ENCODE peak calls at places on chromosome 10, in four cellular contexts. P is DMS153, C is GF-D8, A is HT-29. K is an unnamed sample.

GRCh38 chr10:35600193-35600592 is 4.9 kb upstream of the GJD4 start:
- DNase-seq in A (no peak), C (no peak), P (no peak), K (peak)

GRCh38 chr10:14396441-14397048 is 65.8 kb upstream of the FRMD4A start:
- DNase-seq in P (no peak), C (no peak), A (no peak), K (peak)

GRCh38 chr10:11631890-11632587 is 20.6 kb upstream of the USP6NL start:
- DNase-seq in A (no peak), P (no peak), C (no peak), K (no peak)

GRCh38 chr10:46530249-46531186 is 25.9 kb downstream of the GPRIN2 start:
- DNase-seq in C (no peak), P (no peak), A (no peak), K (peak)

GRCh38 chr10:62045765-62046521 is 144.4 kb downstream of the ARID5B start:
- DNase-seq in P (no peak), C (peak), A (peak), K (peak)

GRCh38 chr10:29636178-29636577 is 1.4 kb upstream of the SVIL start:
- DNase-seq in C (no peak), A (peak), P (no peak), K (peak)

GRCh38 chr10:63487990-63488389 is 22.2 kb upstream of the JMJD1C start:
- DNase-seq in C (no peak), P (no peak), A (no peak), K (no peak)

GRCh38 chr10:50605280-50606270 is 18.2 kb downstream of the SGMS1 start:
- DNase-seq in A (peak), C (peak), P (peak), K (peak)

GRCh38 chr10:21528452-21529235 is 3.2 kb upstream of the SKIDA1 start:
- DNase-seq in P (no peak), A (no peak), C (no peak), K (no peak)

GRCh38 chr10:5441106-5441505 is 28.7 kb downstream of the NET1 start:
- DNase-seq in C (no peak), A (no peak), P (no peak), K (no peak)

GRCh38 chr10:123930340-123931001 is 38.9 kb upstream of the CPXM2 start:
- DNase-seq in A (no peak), P (no peak), C (no peak), K (peak)

GRCh38 chr10:91596821-91597396 is 36.0 kb downstream of the PPP1R3C start:
- DNase-seq in A (no peak), C (no peak), P (no peak), K (peak)

K was measured in fibroblast of pulmonary artery.